ENCODE peak calls at places on chromosome 16, in eight cellular contexts. G, E, V, W, F, R, J and Y are unnamed samples.

GRCh38 chr16:27449434-27450188 is 47.6 kb downstream of the IL21R start:
- DNase-seq in G (no peak), E (no peak), V (peak; percentile 20), W (no peak), F (no peak), R (no peak), J (no peak), Y (peak; percentile 27)

GRCh38 chr16:30068750-30069574 is 3.4 kb downstream of the ALDOA start:
- DNase-seq in G (no peak), E (peak; percentile 79), V (peak; percentile 23), W (peak; percentile 43), F (no peak), R (peak; percentile 51), J (no peak), Y (no peak)

GRCh38 chr16:2206780-2207433 is 1.7 kb downstream of the MLST8 start:
- DNase-seq in G (no peak), E (no peak), V (no peak), W (no peak), F (no peak), R (no peak), J (no peak), Y (no peak)

GRCh38 chr16:79612207-79612606 is 11.7 kb upstream of the MAF start:
- DNase-seq in G (no peak), E (no peak), V (no peak), W (no peak), F (no peak), R (no peak), J (no peak), Y (no peak)

GRCh38 chr16:685967-686366 is 1.8 kb upstream of the JMJD8 start:
- DNase-seq in G (peak; percentile 27), E (peak; percentile 84), V (peak; percentile 65), W (peak; percentile 70), F (no peak), R (peak; percentile 61), J (peak; percentile 15), Y (peak; percentile 65)

GRCh38 chr16:75506567-75506966 is 11.3 kb upstream of the CHST6 start:
- DNase-seq in G (no peak), E (no peak), V (peak; percentile 45), W (no peak), F (no peak), R (no peak), J (no peak), Y (no peak)

GRCh38 chr16:71526111-71526998 is at the start of gene CHST4:
- DNase-seq in G (no peak), E (peak; percentile 96), V (no peak), W (peak; percentile 75), F (no peak), R (peak; percentile 82), J (peak; percentile 49), Y (peak; percentile 41)

GRCh38 chr16:5580772-5581171 is 483.2 kb upstream of the EEF2KMT start:
- DNase-seq in G (no peak), E (no peak), V (no peak), W (no peak), F (no peak), R (no peak), J (no peak), Y (no peak)

GRCh38 chr16:57475711-57476339 is 10.5 kb downstream of the DOK4 start:
- DNase-seq in G (no peak), E (peak; percentile 98), V (no peak), W (peak; percentile 95), F (no peak), R (peak; percentile 68), J (no peak), Y (peak; percentile 85)

GRCh38 chr16:25371342-25371741 is 113.7 kb upstream of the ZKSCAN2 start:
- DNase-seq in G (no peak), E (no peak), V (no peak), W (no peak), F (no peak), R (no peak), J (no peak), Y (no peak)

GRCh38 chr16:56353054-56353921 is 72.1 kb downstream of the AMFR start:
- DNase-seq in G (no peak), E (peak; percentile 31), V (no peak), W (peak; percentile 8), F (peak; percentile 17), R (no peak), J (no peak), Y (no peak)

GRCh38 chr16:71424626-71425025 is 17.2 kb downstream of the TLE7 start:
- DNase-seq in G (no peak), E (peak; percentile 33), V (no peak), W (no peak), F (no peak), R (no peak), J (no peak), Y (no peak)

GRCh38 chr16:78196527-78196926 is 97.1 kb downstream of the WWOX start:
- DNase-seq in G (no peak), E (no peak), V (no peak), W (no peak), F (no peak), R (no peak), J (no peak), Y (no peak)

GRCh38 chr16:24838554-24839266 is 7.1 kb upstream of the SLC5A11 start:
- DNase-seq in G (no peak), E (peak; percentile 33), V (peak; percentile 38), W (no peak), F (no peak), R (peak; percentile 73), J (no peak), Y (no peak)

GRCh38 chr16:31118223-31119155 is 1.0 kb downstream of the KAT8 start:
- DNase-seq in G (no peak), E (no peak), V (peak; percentile 51), W (no peak), F (no peak), R (peak; percentile 34), J (no peak), Y (no peak)

GRCh38 chr16:23031508-23032098 is 117.6 kb downstream of the USP31 start:
- DNase-seq in G (no peak), E (no peak), V (no peak), W (no peak), F (no peak), R (no peak), J (no peak), Y (no peak)

GRCh38 chr16:28009586-28010373 is 53.7 kb downstream of the GSG1L start:
- DNase-seq in G (no peak), E (no peak), V (no peak), W (no peak), F (no peak), R (no peak), J (no peak), Y (no peak)